ENCODE peak calls at places on chromosomes 16 and 17, in six cellular contexts. I, F, G, H, Q and N are unnamed samples.

GRCh38 chr16:11100239-11100750 is 155.7 kb downstream of the SOCS1 start:
- DNase-seq in I (peak; percentile 70), F (no peak), G (peak; percentile 94), H (peak; percentile 99), Q (peak; percentile 86), N (peak; percentile 91)

GRCh38 chr16:67150058-67150832 is 553 bp downstream of the B3GNT9 start:
- DNase-seq in I (no peak), F (no peak), G (peak; percentile 59), H (peak; percentile 63), Q (peak; percentile 67), N (peak; percentile 87)

GRCh38 chr17:4939554-4939803 is 367 bp downstream of the SLC25A11 start:
- DNase-seq in I (no peak), F (no peak), G (no peak), H (no peak), Q (no peak), N (no peak)

GRCh38 chr17:744937-745336 is 7.1 kb downstream of the GEMIN4 start:
- DNase-seq in I (no peak), F (no peak), G (no peak), H (no peak), Q (no peak), N (no peak)

GRCh38 chr16:82329504-82330192 is 159.6 kb upstream of the MPHOSPH6 start:
- DNase-seq in I (no peak), F (no peak), G (no peak), H (no peak), Q (no peak), N (no peak)

GRCh38 chr17:78329263-78330059 is 30.4 kb downstream of the SOCS3 start:
- DNase-seq in I (no peak), F (no peak), G (peak; percentile 64), H (no peak), Q (peak; percentile 90), N (peak; percentile 92)

GRCh38 chr16:534089-534635 is 6.7 kb downstream of the CAPN15 start:
- DNase-seq in I (no peak), F (no peak), G (no peak), H (no peak), Q (no peak), N (no peak)

GRCh38 chr16:2019500-2019899 is at the start of gene NPW:
- DNase-seq in I (no peak), F (no peak), G (no peak), H (no peak), Q (no peak), N (no peak)

GRCh38 chr16:2086136-2086742 is 38.5 kb downstream of the TSC2 start:
- DNase-seq in I (no peak), F (no peak), G (no peak), H (no peak), Q (no peak), N (no peak)

GRCh38 chr17:75404223-75404738 is 1.2 kb downstream of the GRB2 start:
- DNase-seq in I (peak; percentile 67), F (no peak), G (peak; percentile 86), H (peak; percentile 83), Q (peak; percentile 79), N (peak; percentile 65)

GRCh38 chr16:15782573-15783365 is 74.1 kb downstream of the MYH11 start:
- DNase-seq in I (no peak), F (no peak), G (no peak), H (no peak), Q (no peak), N (no peak)
- TF ChIP-seq CTCF in I (no peak), F (no peak), G (no peak), H (no peak), Q (no peak), N (no peak)

DNA sequence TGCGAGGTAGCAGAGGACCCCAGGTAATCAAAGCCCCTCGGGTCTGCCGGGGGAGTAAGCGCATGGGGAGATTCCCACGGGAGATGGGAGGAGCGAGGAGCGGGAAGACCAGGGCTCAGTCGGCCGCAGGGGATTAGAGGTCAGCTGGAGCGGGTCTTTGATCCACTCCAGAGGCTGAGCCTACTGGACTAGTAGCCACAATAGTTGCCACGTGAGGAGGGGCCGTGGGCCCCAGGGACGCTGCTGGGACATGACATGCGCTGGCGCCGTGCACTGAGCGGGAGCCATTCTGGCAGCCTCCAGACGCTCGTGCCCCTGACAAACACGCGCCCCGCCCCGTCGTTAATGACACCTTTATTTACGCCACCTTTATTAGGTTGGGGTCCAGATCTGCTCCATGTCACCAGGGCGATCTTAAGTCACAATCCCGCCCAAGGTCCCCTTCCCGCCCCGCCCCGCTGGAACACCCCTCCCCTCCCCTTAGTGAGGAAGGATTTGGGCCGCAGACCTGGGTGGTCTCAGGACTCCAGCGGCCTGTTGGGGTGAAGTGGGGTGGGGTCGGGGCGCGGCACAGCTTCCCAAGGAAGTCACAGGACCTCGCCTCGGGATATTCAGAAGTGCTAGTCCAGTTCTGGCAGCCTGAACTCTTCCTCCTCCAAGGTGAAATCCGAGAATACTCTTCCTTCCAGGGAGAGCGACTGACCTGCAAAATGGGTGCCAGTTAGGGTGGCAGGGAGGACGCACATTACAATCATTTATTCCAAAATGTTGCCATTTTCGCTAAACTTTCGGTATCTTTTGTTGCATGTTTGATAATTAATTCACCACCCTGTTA is 15.0 kb downstream of the PPY start:
- DNase-seq in I (no peak), F (no peak), G (no peak), H (no peak), Q (no peak), N (no peak)
- H3K4me3 ChIP-seq in I (peak overlapping the region; percentile 22), F (peak overlapping the region; percentile 49), G (no peak overlapping the region), H (no peak overlapping the region), Q (peak overlapping the region; percentile 27), N (peak overlapping the region; percentile 35)

GRCh38 chr16:88558457-88559442 is 11.5 kb upstream of the ZC3H18 start:
- DNase-seq in I (peak; percentile 61), F (no peak), G (peak; percentile 70), H (peak; percentile 49), Q (peak; percentile 51), N (peak; percentile 47)
- TF ChIP-seq CTCF in I (peak; percentile 52), F (peak; percentile 22), G (peak; percentile 65), H (peak; percentile 40), Q (peak; percentile 49), N (peak; percentile 34)

DNA sequence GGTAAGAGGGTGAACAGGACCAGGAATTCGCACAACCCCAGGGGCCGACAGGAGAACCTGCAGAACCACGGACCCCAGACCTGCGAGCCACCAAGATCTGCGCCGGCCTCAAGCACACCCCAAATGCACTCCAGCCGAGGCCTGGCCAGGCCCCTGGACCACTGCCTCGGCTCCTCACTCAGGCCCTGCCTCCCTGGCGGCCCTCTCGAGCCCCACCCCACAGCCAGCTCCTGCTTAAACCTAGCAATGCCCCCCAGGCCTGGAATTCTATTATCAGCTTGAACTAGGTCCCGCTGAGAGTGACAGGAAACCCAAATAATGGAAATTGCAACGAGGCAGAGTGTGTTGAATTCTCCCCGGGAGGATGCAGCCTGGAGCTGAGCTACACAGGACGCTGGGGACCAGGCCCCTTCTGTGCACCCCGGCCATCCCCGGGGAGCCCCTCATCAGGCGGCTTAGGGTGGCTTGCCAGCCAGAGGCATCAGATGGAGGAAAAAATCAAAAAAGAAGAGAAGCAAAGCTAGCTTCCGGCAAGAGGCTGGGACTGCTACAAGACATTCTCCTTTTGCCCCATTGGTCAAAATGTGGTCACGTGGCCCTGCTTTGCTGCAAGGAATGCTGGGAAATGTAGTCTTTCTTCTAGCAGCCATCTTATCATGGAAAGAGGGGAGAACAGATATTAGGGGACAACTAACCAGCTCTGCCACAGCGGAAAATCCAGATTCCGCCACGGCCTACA is 2.4 kb upstream of the ENPP7 start:
- DNase-seq in I (peak; percentile 90), F (peak; percentile 98), G (peak; percentile 96), H (peak; percentile 90), Q (peak; percentile 87), N (peak; percentile 77)
- H3K4me3 ChIP-seq in I (peak overlapping the region; percentile 34), F (peak overlapping the region; percentile 53), G (peak overlapping the region; percentile 48), H (no peak overlapping the region), Q (peak overlapping the region; percentile 45), N (peak overlapping the region; percentile 25)

GRCh38 chr17:82786427-82786826 is 34.6 kb downstream of the TBCD start:
- DNase-seq in I (no peak), F (no peak), G (no peak), H (no peak), Q (no peak), N (no peak)
- TF ChIP-seq CTCF in I (no peak), F (no peak), G (no peak), H (no peak), Q (no peak), N (no peak)